ENCODE peak calls at places on chromosomes 1 and 21, in eight cellular contexts. A, M, G, L, Q, V, X and F are unnamed samples.

GRCh38 chr21:43771199-43771675 is 4.9 kb downstream of the CSTB start:
- DNase-seq in V (no peak), G (no peak), X (no peak), L (no peak), M (no peak), A (no peak), Q (no peak), F (no peak)

GRCh38 chr1:72177711-72178110 is 104.6 kb downstream of the NEGR1 start:
- DNase-seq in A (peak; percentile 31), G (no peak), L (peak; percentile 36), Q (peak; percentile 9), M (no peak), X (no peak), V (no peak), F (no peak)

GRCh38 chr1:59565611-59566410 is 248.9 kb upstream of the HOOK1 start:
- DNase-seq in V (peak; percentile 94), M (no peak), A (peak; percentile 97), Q (peak; percentile 25), X (no peak), L (peak; percentile 99), G (no peak), F (no peak)

GRCh38 chr21:37636152-37636860 is 269.7 kb downstream of the DYRK1A start:
- DNase-seq in Q (peak; percentile 92), X (peak; percentile 92), G (no peak), L (peak; percentile 61), A (peak; percentile 96), M (no peak), V (peak; percentile 65), F (peak; percentile 71)

GRCh38 chr1:178739285-178740045 is 14.4 kb downstream of the RALGPS2 start:
- DNase-seq in A (peak; percentile 59), X (no peak), G (no peak), Q (no peak), V (peak; percentile 40), M (no peak), L (peak; percentile 70), F (no peak)

GRCh38 chr1:212652609-212653008 is 44.0 kb downstream of the ATF3 start:
- DNase-seq in X (no peak), G (no peak), L (no peak), Q (no peak), V (no peak), M (no peak), A (no peak), F (no peak)

GRCh38 chr1:6280761-6281451 is 20.0 kb upstream of the GPR153 start:
- DNase-seq in L (peak; percentile 60), V (no peak), X (peak; percentile 43), A (peak; percentile 33), G (no peak), M (no peak), Q (no peak), F (no peak)

GRCh38 chr1:12067900-12068821 is 5.1 kb downstream of the TNFRSF8 start:
- DNase-seq in X (peak; percentile 79), M (no peak), L (peak; percentile 81), V (peak; percentile 70), A (peak; percentile 73), Q (peak; percentile 48), G (no peak), F (no peak)

GRCh38 chr1:8754993-8755392 is 62.4 kb downstream of the RERE start:
- DNase-seq in A (no peak), L (no peak), Q (no peak), V (no peak), M (no peak), X (no peak), G (no peak), F (no peak)

GRCh38 chr21:38140192-38140905 is 116.4 kb upstream of the KCNJ15 start:
- DNase-seq in L (peak; percentile 92), Q (no peak), G (no peak), V (peak; percentile 59), X (no peak), A (peak; percentile 60), M (no peak), F (peak; percentile 34)

GRCh38 chr1:31828341-31828740 is 12.5 kb upstream of the SPOCD1 start:
- DNase-seq in G (no peak), X (no peak), L (no peak), Q (no peak), V (no peak), M (no peak), A (no peak), F (no peak)

GRCh38 chr1:76269175-76269574 is 194.6 kb downstream of the ST6GALNAC3 start:
- DNase-seq in V (peak; percentile 70), G (no peak), A (peak; percentile 30), X (no peak), L (peak; percentile 16), Q (peak; percentile 83), M (no peak), F (peak; percentile 85)

GRCh38 chr1:39685071-39685470 is 6.2 kb downstream of the HPCAL4 start:
- DNase-seq in Q (no peak), V (no peak), X (no peak), M (no peak), G (no peak), A (no peak), L (no peak), F (no peak)

GRCh38 chr21:37087188-37087587 is 14.1 kb downstream of the TTC3 start:
- DNase-seq in X (no peak), V (peak; percentile 84), G (no peak), M (no peak), Q (peak; percentile 49), L (peak; percentile 75), A (peak; percentile 63), F (peak; percentile 31)

GRCh38 chr1:94599090-94599813 is 57.7 kb upstream of the F3 start:
- DNase-seq in Q (no peak), G (no peak), A (no peak), V (peak; percentile 75), L (peak; percentile 89), X (no peak), M (no peak), F (no peak)

GRCh38 chr1:115142616-115143015 is 53.3 kb upstream of the TSPAN2 start:
- DNase-seq in V (peak; percentile 60), A (peak; percentile 67), Q (no peak), X (peak; percentile 32), G (no peak), M (no peak), L (no peak), F (no peak)

GRCh38 chr1:118101445-118101844 is 83.6 kb downstream of the SPAG17 start:
- DNase-seq in M (no peak), Q (no peak), A (peak; percentile 93), X (no peak), V (no peak), L (no peak), G (no peak), F (no peak)

GRCh38 chr1:248288385-248288784 is 10.6 kb upstream of the OR2T33 start:
- DNase-seq in Q (no peak), V (no peak), M (no peak), G (no peak), L (no peak), A (no peak), X (no peak), F (no peak)

GRCh38 chr1:43847290-43847689 is 86.3 kb upstream of the ARTN start:
- DNase-seq in L (peak; percentile 58), Q (no peak), V (peak; percentile 32), A (peak; percentile 27), G (no peak), M (no peak), X (no peak), F (no peak)

GRCh38 chr1:200128081-200128480 is 100.6 kb downstream of the NR5A2 start:
- DNase-seq in V (no peak), X (no peak), L (no peak), M (no peak), Q (no peak), G (no peak), A (no peak), F (no peak)

GRCh38 chr1:942864-943533 is 16.1 kb downstream of the NOC2L start:
- DNase-seq in X (no peak), G (no peak), M (peak; percentile 86), Q (no peak), A (no peak), L (peak; percentile 72), V (peak; percentile 94), F (no peak)

GRCh38 chr1:20189664-20190063 is 3.3 kb upstream of the PLA2G2C start:
- DNase-seq in M (no peak), X (no peak), V (no peak), Q (no peak), L (no peak), G (no peak), A (no peak), F (no peak)

GRCh38 chr1:54791880-54792522 is 9.1 kb downstream of the TTC22 start:
- DNase-seq in V (peak; percentile 66), G (peak; percentile 22), M (no peak), A (peak; percentile 20), Q (peak; percentile 48), L (peak; percentile 42), X (no peak), F (peak; percentile 20)